ENCODE peak calls at places on chromosomes 3 and 15, in seven cellular contexts. V is astrocyte, B is neuronal stem cell, M is spleen, F is lung, W is sigmoid colon, T is GM23338. N is an unnamed sample.
A peak's percentile ranks its signal among the peaks of the same experiment; 100 is the strongest.

GRCh38 chr15:78709263-78709882 is 68.4 kb upstream of the CHRNB4 start:
- DNase-seq in W (peak; percentile 88), V (no peak), B (peak; percentile 67), M (peak; percentile 92), F (peak; percentile 72), T (peak; percentile 87), N (peak; percentile 84)

GRCh38 chr3:172061724-172062184 is 22.4 kb downstream of the FNDC3B start:
- DNase-seq in T (no peak), B (no peak), F (no peak), V (no peak), M (no peak), W (no peak), N (no peak)

GRCh38 chr3:134363381-134363755 is 10.9 kb downstream of the AMOTL2 start:
- DNase-seq in M (peak; percentile 76), T (no peak), B (no peak), F (no peak), W (peak; percentile 57), V (no peak), N (no peak)

GRCh38 chr3:37945803-37946530 is 44.6 kb upstream of the VILL start:
- DNase-seq in B (no peak), F (no peak), V (peak; percentile 55), W (no peak), M (no peak), T (no peak), N (no peak)

GRCh38 chr15:79943820-79944219 is 27.2 kb downstream of the BCL2A1 start:
- DNase-seq in M (no peak), B (no peak), F (no peak), V (peak; percentile 23), W (no peak), T (no peak), N (no peak)

GRCh38 chr3:50126287-50127211 is 28.6 kb upstream of the SEMA3F start:
- DNase-seq in F (no peak), V (peak; percentile 23), W (no peak), T (peak; percentile 53), B (no peak), M (peak; percentile 73), N (no peak)

GRCh38 chr3:89227634-89228033 is 120.2 kb downstream of the EPHA3 start:
- DNase-seq in M (no peak), W (no peak), B (no peak), T (no peak), V (peak; percentile 23), F (no peak), N (no peak)

GRCh38 chr3:122816587-122816986 is 21.7 kb downstream of the SLC49A4 start:
- DNase-seq in M (no peak), W (no peak), T (no peak), B (no peak), F (no peak), V (no peak), N (no peak)

GRCh38 chr3:32564195-32564594 is 6.5 kb downstream of the DYNC1LI1 start:
- DNase-seq in W (no peak), V (no peak), B (no peak), T (no peak), M (no peak), F (no peak), N (no peak)

GRCh38 chr3:180764481-180764880 is 85.2 kb upstream of the CCDC39 start:
- DNase-seq in B (no peak), W (no peak), V (no peak), T (no peak), F (no peak), M (no peak), N (no peak)

GRCh38 chr3:128404276-128405062 is 62.2 kb downstream of the DNAJB8 start:
- DNase-seq in F (no peak), W (no peak), T (no peak), M (no peak), V (no peak), B (no peak), N (no peak)

GRCh38 chr15:48641416-48641815 is 4.1 kb downstream of the FBN1 start:
- DNase-seq in W (no peak), B (no peak), F (no peak), V (no peak), T (peak; percentile 26), M (no peak), N (no peak)

GRCh38 chr3:55522077-55522476 is 35.0 kb upstream of the WNT5A start:
- DNase-seq in V (no peak), M (no peak), W (no peak), T (peak; percentile 47), B (no peak), F (no peak), N (no peak)

GRCh38 chr3:37453393-37454391 is 279.3 kb upstream of the LRRFIP2 start:
- DNase-seq in F (peak; percentile 67), B (peak; percentile 40), V (no peak), T (peak; percentile 42), M (peak; percentile 84), W (peak; percentile 83), N (no peak)

GRCh38 chr3:21345577-21345976 is 405.4 kb downstream of the ZNF385D start:
- DNase-seq in T (no peak), W (no peak), M (no peak), B (no peak), F (no peak), V (peak; percentile 9), N (no peak)

GRCh38 chr3:55309336-55309735 is 177.8 kb downstream of the WNT5A start:
- DNase-seq in M (no peak), W (no peak), V (peak; percentile 26), F (no peak), B (no peak), T (no peak), N (no peak)

GRCh38 chr15:48392356-48392755 is 61.1 kb downstream of the DUT start:
- DNase-seq in F (peak; percentile 58), T (no peak), M (no peak), B (no peak), W (peak; percentile 88), V (peak; percentile 85), N (no peak)

GRCh38 chr3:104102386-104102785 is 1264.3 kb upstream of the ALCAM start:
- DNase-seq in B (peak; percentile 43), M (no peak), F (no peak), V (peak; percentile 30), W (no peak), T (peak; percentile 77), N (peak; percentile 50)

GRCh38 chr15:71414778-71415177 is 299.5 kb downstream of the THSD4 start:
- DNase-seq in W (no peak), B (no peak), M (no peak), F (no peak), T (no peak), V (no peak), N (no peak)

GRCh38 chr3:187197255-187197654 is at the start of gene RTP1:
- DNase-seq in M (no peak), F (no peak), B (peak; percentile 17), V (no peak), T (peak; percentile 71), W (no peak), N (peak; percentile 51)

GRCh38 chr3:137509354-137510045 is 254.6 kb upstream of the SOX14 start:
- DNase-seq in W (no peak), M (no peak), T (no peak), B (peak; percentile 45), F (no peak), V (no peak), N (peak; percentile 28)

GRCh38 chr3:183108002-183108449 is 8.7 kb upstream of the MCCC1 start:
- DNase-seq in V (peak; percentile 49), W (no peak), F (no peak), B (no peak), M (no peak), T (no peak), N (no peak)

GRCh38 chr3:120072867-120073525 is 21.3 kb downstream of the GSK3B start:
- DNase-seq in T (peak; percentile 35), M (no peak), V (no peak), F (no peak), B (no peak), W (no peak), N (no peak)

DNA sequence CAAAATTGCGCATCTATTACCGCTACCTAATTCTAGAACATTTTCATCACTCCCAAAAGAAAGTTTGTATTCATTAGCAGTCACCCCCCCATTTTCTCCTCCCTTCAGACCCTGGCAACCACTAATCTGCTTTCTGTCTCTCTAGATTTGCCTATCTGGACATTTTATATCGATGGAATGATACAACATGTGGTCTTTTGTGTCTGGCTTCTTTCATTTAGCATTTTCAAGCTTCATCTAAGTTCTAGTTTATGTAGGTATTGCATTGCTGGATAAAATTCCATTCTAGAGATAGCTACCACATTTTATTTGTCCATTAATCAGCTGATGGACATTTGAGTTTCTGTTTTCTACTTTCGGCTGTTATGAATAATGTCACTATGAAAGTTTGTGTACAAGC is 38.4 kb downstream of the SLMAP start:
- DNase-seq in B (no peak), M (no peak), T (no peak), W (no peak), V (no peak), F (no peak), N (no peak)
- H3K4me1 ChIP-seq in B (no peaks in the 10 kb centered on the region), M (peaks cover 51% of the 10 kb centered on the region), T (no peaks in the 10 kb centered on the region), W (peaks cover 55% of the 10 kb centered on the region), V (peaks cover 6% of the 10 kb centered on the region), F (no peaks in the 10 kb centered on the region), N (no peaks in the 10 kb centered on the region)

GRCh38 chr3:14592836-14593235 is 52.7 kb upstream of the GRIP2 start:
- DNase-seq in T (no peak), W (no peak), B (no peak), V (no peak), F (no peak), M (no peak), N (no peak)
- H3K27me3 ChIP-seq in T (no peaks in the 10 kb centered on the region), W (peaks cover 17% of the 10 kb centered on the region), B (peaks cover 63% of the 10 kb centered on the region), V (peaks cover 21% of the 10 kb centered on the region), F (no peaks in the 10 kb centered on the region), M (no peaks in the 10 kb centered on the region), N (no peaks in the 10 kb centered on the region)

DNA sequence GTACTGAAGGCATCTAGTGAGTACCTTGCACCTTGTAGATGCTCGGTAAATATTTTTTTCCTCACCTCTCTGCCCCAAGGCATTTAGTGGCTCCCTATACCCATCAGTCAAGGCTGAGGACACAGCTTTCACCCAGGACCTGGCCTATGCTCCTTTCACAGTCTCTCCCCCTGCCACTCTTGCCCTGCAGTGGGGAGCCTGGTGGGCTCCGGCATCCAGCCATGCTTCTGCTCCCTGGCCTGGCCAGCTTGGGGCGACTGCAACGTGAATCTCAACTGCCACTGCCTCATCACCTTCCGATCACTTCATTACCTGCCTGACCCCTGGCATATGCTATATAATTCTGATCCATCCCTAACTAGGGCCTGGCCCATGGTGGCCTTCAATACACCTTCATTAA is 733 bp upstream of the CX3CR1 start:
- DNase-seq in T (no peak), W (no peak), F (no peak), M (no peak), B (no peak), V (no peak), N (no peak)
- H3K4me3 ChIP-seq in T (no peak overlapping the region), W (no peak overlapping the region), F (no peak overlapping the region), M (no peak overlapping the region), B (no peak overlapping the region), V (no peak overlapping the region), N (no peak overlapping the region)

DNA sequence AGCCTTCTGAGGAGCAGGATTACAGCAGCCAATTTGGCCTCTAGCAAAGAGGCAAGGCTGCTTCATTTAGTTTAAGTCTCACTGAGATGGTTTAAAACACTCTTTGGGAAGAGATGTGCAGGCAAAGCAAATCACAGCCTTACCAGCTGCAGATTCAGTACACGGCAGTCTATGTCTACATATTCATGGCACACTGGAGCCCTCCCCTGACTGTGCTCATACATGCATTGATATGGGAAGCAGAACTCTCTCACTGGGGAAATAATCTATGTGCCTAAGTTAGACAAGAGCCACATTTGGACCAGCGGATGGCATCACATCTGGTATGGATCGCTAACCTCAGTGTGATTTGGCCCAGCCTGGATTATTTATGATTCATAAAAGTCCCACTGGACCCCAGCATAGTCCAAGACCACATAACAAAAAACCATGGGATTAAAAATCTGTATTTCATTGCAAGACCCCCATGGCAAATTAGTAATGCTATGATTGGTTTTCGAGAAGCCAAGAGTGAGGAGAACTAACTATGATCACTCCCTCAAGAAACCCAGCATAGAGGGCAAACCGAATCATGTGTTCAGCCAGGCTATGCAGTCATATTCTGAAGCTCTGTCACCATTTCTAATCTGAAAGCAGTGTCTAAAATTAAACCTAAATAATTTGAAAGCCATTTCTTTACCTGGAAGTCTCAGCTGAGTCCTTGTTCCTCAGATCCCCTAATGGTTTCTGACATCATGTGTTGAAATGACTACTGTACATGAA is 1.3 kb downstream of the PRICKLE2 start:
- DNase-seq in F (no peak), T (no peak), B (no peak), M (no peak), V (peak; percentile 26), W (no peak), N (no peak)
- H3K4me1 ChIP-seq in F (peaks cover 13% of the 10 kb centered on the region), T (peaks cover 38% of the 10 kb centered on the region), B (peaks cover 25% of the 10 kb centered on the region), M (peaks cover 11% of the 10 kb centered on the region), V (peaks cover 50% of the 10 kb centered on the region), W (peaks cover 88% of the 10 kb centered on the region), N (peaks cover 19% of the 10 kb centered on the region)

N was measured in HAP-1.